ENCODE peak calls at places on chromosomes 6 and 20, in seven cellular contexts. W, P, Q, L, B, S and Y are unnamed samples.

GRCh38 chr20:13149371-13149770 is 71.7 kb upstream of the ISM1 start:
- DNase-seq in W (no peak), Q (no peak), B (no peak), P (no peak), L (no peak), S (no peak), Y (no peak)

GRCh38 chr6:168276576-168277273 is 42.9 kb downstream of the DACT2 start:
- DNase-seq in L (no peak), S (no peak), P (no peak), B (no peak), Q (no peak), W (no peak), Y (no peak)

GRCh38 chr6:105162377-105162776 is 17.4 kb downstream of the POPDC3 start:
- DNase-seq in B (no peak), S (no peak), W (no peak), P (no peak), Q (no peak), L (no peak), Y (no peak)

GRCh38 chr6:5142915-5143314 is 57.8 kb downstream of the PPP1R3G start:
- DNase-seq in Q (no peak), W (no peak), L (no peak), P (no peak), B (no peak), S (no peak), Y (no peak)

GRCh38 chr20:51715028-51715872 is 52.9 kb downstream of the ATP9A start:
- DNase-seq in L (no peak), B (no peak), S (peak), W (no peak), P (no peak), Q (no peak), Y (no peak)

GRCh38 chr6:81890846-81891245 is 138.4 kb upstream of the TENT5A start:
- DNase-seq in Q (peak), S (peak), P (no peak), L (no peak), W (no peak), B (peak), Y (no peak)

GRCh38 chr20:62952373-62953166 is at the start of gene SLC17A9:
- DNase-seq in Q (peak), W (no peak), L (no peak), S (peak), B (no peak), P (peak), Y (peak)

GRCh38 chr6:163329991-163330390 is 84.5 kb upstream of the QKI start:
- DNase-seq in Q (no peak), W (no peak), P (no peak), L (no peak), B (peak), S (no peak), Y (no peak)

GRCh38 chr20:39986231-39986904 is 702.7 kb downstream of the MAFB start:
- DNase-seq in B (no peak), W (no peak), P (peak), S (peak), Q (no peak), L (peak), Y (peak)

GRCh38 chr20:33319986-33320385 is 37.0 kb downstream of the BPIFB1 start:
- DNase-seq in S (no peak), L (no peak), P (no peak), B (no peak), W (no peak), Q (no peak), Y (no peak)

GRCh38 chr6:88238065-88238464 is 71.9 kb upstream of the CNR1 start:
- DNase-seq in W (no peak), B (no peak), P (no peak), L (peak), Q (no peak), S (peak), Y (no peak)

GRCh38 chr20:54479138-54479906 is 3.9 kb downstream of the DOK5 start:
- DNase-seq in S (peak), L (no peak), B (no peak), Q (no peak), W (no peak), P (no peak), Y (no peak)

GRCh38 chr6:37807656-37808055 is 11.9 kb upstream of the ZFAND3 start:
- DNase-seq in P (no peak), W (no peak), L (peak), S (no peak), Q (no peak), B (peak), Y (no peak)

GRCh38 chr6:163306000-163306399 is 108.5 kb upstream of the QKI start:
- DNase-seq in P (no peak), L (no peak), B (no peak), S (no peak), Q (no peak), W (no peak), Y (no peak)

GRCh38 chr20:49785851-49786174 is 26.8 kb upstream of the SLC9A8 start:
- DNase-seq in B (no peak), S (no peak), P (no peak), L (no peak), Q (no peak), W (no peak), Y (no peak)

GRCh38 chr6:91487729-91488392 is 901.0 kb upstream of the MAP3K7 start:
- DNase-seq in P (no peak), W (no peak), B (no peak), Q (no peak), L (no peak), S (no peak), Y (no peak)

GRCh38 chr6:145815351-145815772 is 767 bp upstream of the FBXO30 start:
- DNase-seq in Q (no peak), P (no peak), W (no peak), B (peak), L (no peak), S (peak), Y (no peak)

GRCh38 chr6:151352410-151353399 is 38.7 kb downstream of the ZBTB2 start:
- DNase-seq in S (no peak), W (no peak), B (no peak), L (no peak), P (no peak), Q (no peak), Y (no peak)

GRCh38 chr20:652611-653109 is 340 bp downstream of the SRXN1 start:
- DNase-seq in S (peak), W (no peak), Q (peak), L (no peak), B (no peak), P (no peak), Y (no peak)

GRCh38 chr20:3383878-3384495 is 23.5 kb downstream of the DNAAF9 start:
- DNase-seq in S (no peak), W (no peak), P (no peak), B (no peak), L (no peak), Q (no peak), Y (no peak)

GRCh38 chr20:35237486-35237885 is 11.0 kb downstream of the MMP24 start:
- DNase-seq in W (no peak), S (no peak), P (no peak), L (no peak), Q (peak), B (no peak), Y (no peak)

GRCh38 chr20:2771631-2772080 is 28.8 kb downstream of the CPXM1 start:
- DNase-seq in P (no peak), S (peak), B (no peak), L (no peak), Q (no peak), W (no peak), Y (no peak)

GRCh38 chr6:6783736-6784135 is 195.2 kb downstream of the LY86 start:
- DNase-seq in W (no peak), B (no peak), L (no peak), S (no peak), Q (no peak), P (no peak), Y (no peak)